ENCODE peak calls at places on chromosomes 2 and 18, in nine cellular contexts. J is HL-60; Q is WTC11; L is CD8-positive, alpha-beta T cell; W is foreskin fibroblast; B is left ventricle myocardium inferior; H is neural crest cell; X is A549; M is Calu3. I is an unnamed sample.

GRCh38 chr2:204738721-204739120 is 193.4 kb downstream of the PARD3B start:
- DNase-seq in J (no peak), Q (no peak), L (no peak), W (no peak), B (no peak), H (no peak), X (no peak), M (no peak), I (no peak)

GRCh38 chr2:190468814-190469569 is 60.8 kb downstream of the MFSD6 start:
- DNase-seq in J (peak; percentile 16), Q (no peak), L (no peak), W (peak; percentile 96), B (peak; percentile 74), H (no peak), X (peak; percentile 39), M (peak; percentile 73), I (no peak)

GRCh38 chr18:30687501-30687900 is 355.0 kb downstream of the DSC3 start:
- DNase-seq in J (no peak), Q (no peak), L (no peak), W (no peak), B (no peak), H (no peak), X (no peak), M (no peak), I (no peak)

GRCh38 chr2:222568866-222569265 is 87.0 kb downstream of the FARSB start:
- DNase-seq in J (no peak), Q (no peak), L (no peak), W (peak; percentile 68), B (peak; percentile 34), H (no peak), X (no peak), M (no peak), I (no peak)

GRCh38 chr2:7571701-7572100 is 654.5 kb downstream of the RNF144A start:
- DNase-seq in J (no peak), Q (no peak), L (no peak), W (no peak), B (no peak), H (no peak), X (no peak), M (no peak), I (no peak)

GRCh38 chr2:191950132-191950885 is 103.4 kb upstream of the CAVIN2 start:
- DNase-seq in J (no peak), Q (no peak), L (no peak), W (no peak), B (no peak), H (no peak), X (peak; percentile 4), M (no peak), I (no peak)

GRCh38 chr2:15799432-15799827 is 140.9 kb upstream of the MYCN start:
- DNase-seq in J (no peak), Q (no peak), L (no peak), W (no peak), B (no peak), H (no peak), X (no peak), M (peak; percentile 13), I (no peak)

GRCh38 chr2:675982-676646 is 1.1 kb downstream of the TMEM18 start:
- DNase-seq in J (peak; percentile 18), Q (peak; percentile 70), L (no peak), W (peak; percentile 89), B (no peak), H (peak; percentile 28), X (peak; percentile 50), M (peak; percentile 52), I (peak; percentile 35)

GRCh38 chr18:58045265-58046086 is 1.4 kb downstream of the NEDD4L start:
- DNase-seq in J (no peak), Q (peak; percentile 66), L (no peak), W (no peak), B (no peak), H (peak; percentile 31), X (no peak), M (peak; percentile 80), I (no peak)

GRCh38 chr2:8543065-8543411 is 138.8 kb upstream of the ID2 start:
- DNase-seq in J (no peak), Q (no peak), L (no peak), W (no peak), B (peak; percentile 15), H (no peak), X (no peak), M (no peak), I (no peak)

GRCh38 chr2:231348173-231348572 is 47.3 kb upstream of the B3GNT7 start:
- DNase-seq in J (no peak), Q (no peak), L (no peak), W (no peak), B (no peak), H (no peak), X (no peak), M (peak; percentile 39), I (no peak)

GRCh38 chr2:183037660-183038340 is 457 bp downstream of the NCKAP1 start:
- DNase-seq in J (no peak), Q (peak; percentile 51), L (peak; percentile 5), W (peak; percentile 31), B (peak; percentile 51), H (peak; percentile 37), X (no peak), M (peak; percentile 39), I (peak; percentile 18)

GRCh38 chr2:100470898-100471514 is 724 bp downstream of the NMS start:
- DNase-seq in J (no peak), Q (peak; percentile 80), L (no peak), W (no peak), B (peak; percentile 17), H (peak; percentile 78), X (no peak), M (peak; percentile 13), I (no peak)

GRCh38 chr18:79383388-79384056 is 12.2 kb upstream of the NFATC1 start:
- DNase-seq in J (no peak), Q (no peak), L (no peak), W (no peak), B (no peak), H (no peak), X (no peak), M (no peak), I (peak; percentile 45)

GRCh38 chr2:147549054-147549453 is 295.8 kb upstream of the ACVR2A start:
- DNase-seq in J (no peak), Q (no peak), L (no peak), W (no peak), B (no peak), H (no peak), X (no peak), M (no peak), I (no peak)

GRCh38 chr2:234404957-234405356 is 91.9 kb downstream of the ARL4C start:
- DNase-seq in J (no peak), Q (no peak), L (no peak), W (no peak), B (no peak), H (no peak), X (no peak), M (no peak), I (no peak)

GRCh38 chr2:215441560-215442391 is 5.9 kb upstream of the FN1 start:
- DNase-seq in J (no peak), Q (no peak), L (no peak), W (no peak), B (no peak), H (no peak), X (no peak), M (no peak), I (no peak)

GRCh38 chr2:6249557-6249956 is 557.4 kb downstream of the SOX11 start:
- DNase-seq in J (no peak), Q (no peak), L (no peak), W (no peak), B (no peak), H (no peak), X (no peak), M (no peak), I (no peak)

GRCh38 chr2:6254446-6254845 is 562.3 kb downstream of the SOX11 start:
- DNase-seq in J (no peak), Q (no peak), L (no peak), W (no peak), B (no peak), H (no peak), X (no peak), M (no peak), I (no peak)
- TF ChIP-seq CTCF in J (no peak), Q (no peak), L (no peak), W (no peak), B (no peak), H (no peak), X (no peak), M (no peak), I (no peak)

GRCh38 chr2:10448646-10449480 is 736 bp upstream of the ODC1 start:
- DNase-seq in J (peak; percentile 92), Q (peak; percentile 87), L (peak; percentile 89), W (no peak), B (peak; percentile 88), H (peak; percentile 87), X (peak; percentile 92), M (peak; percentile 95), I (peak; percentile 93)
- TF ChIP-seq CTCF in J (no peak), Q (no peak), L (no peak), W (no peak), B (peak; percentile 28), H (peak; percentile 34), X (peak; percentile 27), M (no peak), I (no peak)

DNA sequence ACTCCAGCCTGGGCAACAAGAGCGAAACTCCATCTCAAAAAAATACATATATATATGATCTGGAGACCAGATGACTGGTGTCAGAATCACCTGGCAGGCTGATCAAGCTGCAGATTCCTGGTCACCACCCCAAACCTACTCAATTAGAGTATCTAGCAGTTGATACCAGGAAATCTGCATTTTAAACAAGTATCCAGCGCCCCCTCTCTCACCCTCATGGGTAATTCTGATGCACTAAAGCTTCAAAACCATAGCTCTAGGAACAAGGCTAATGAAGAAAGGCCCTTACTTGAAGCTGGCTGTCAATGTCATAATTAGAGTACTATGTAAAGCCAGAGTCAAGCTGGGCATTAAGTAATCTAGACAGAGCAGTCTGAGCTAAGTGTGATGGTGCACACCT is 25.0 kb upstream of the PCBP1 start:
- DNase-seq in J (no peak), Q (no peak), L (no peak), W (no peak), B (no peak), H (no peak), X (no peak), M (no peak), I (no peak)
- TF ChIP-seq CTCF in J (no peak), Q (no peak), L (no peak), W (no peak), B (no peak), H (no peak), X (no peak), M (no peak), I (no peak)

DNA sequence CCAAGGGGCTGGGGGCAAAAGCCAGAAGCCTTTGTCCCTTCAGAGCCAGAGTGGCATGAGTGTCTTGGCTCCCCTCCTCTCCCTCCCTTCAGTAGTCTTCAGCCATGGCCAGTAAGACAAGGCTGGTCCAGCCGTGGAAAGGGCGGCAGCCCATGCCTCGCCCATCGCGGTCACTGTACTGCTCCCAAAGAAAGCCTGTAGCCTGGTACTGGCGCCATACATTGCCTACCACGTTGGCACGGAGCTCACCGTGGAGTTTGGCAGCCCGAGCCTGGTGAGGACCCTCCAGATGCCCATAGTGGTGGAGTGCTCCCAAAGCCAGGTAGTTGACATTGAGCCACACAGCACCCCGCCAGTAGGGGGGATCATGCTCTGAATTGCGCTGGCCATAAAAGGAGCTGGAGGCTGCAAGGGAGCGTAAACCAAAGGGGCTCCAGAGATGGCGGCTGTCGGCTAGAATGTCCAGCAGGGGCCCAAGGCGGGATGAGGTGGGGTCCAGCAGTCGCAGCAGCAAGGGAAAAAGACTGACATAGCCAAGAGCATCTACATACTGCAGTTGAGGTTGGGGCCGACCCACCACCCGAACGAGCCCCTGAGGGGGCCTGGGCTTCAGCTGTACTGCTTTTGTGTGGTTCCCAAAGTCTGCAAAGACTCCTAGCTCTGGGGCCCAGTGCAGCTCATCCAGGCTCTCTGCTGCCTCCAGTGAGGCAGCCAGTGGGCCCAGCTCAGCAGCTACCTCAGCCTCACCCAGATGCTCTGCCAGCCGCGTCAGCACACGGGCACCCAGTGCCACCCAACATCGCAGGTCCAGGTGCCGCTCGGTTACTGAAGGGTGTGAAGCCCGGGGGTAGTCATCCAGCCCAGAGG is 3.2 kb downstream of the WBP1 start:
- DNase-seq in J (no peak), Q (peak; percentile 59), L (no peak), W (no peak), B (no peak), H (no peak), X (no peak), M (peak; percentile 40), I (no peak)
- TF ChIP-seq CTCF in J (no peak), Q (peak; percentile 17), L (no peak), W (peak; percentile 5), B (no peak), H (no peak), X (peak; percentile 26), M (peak; percentile 36), I (peak; percentile 31)